ENCODE peak calls at places on chromosomes 7 and 10, in four cellular contexts. H is astrocyte, U is left ventricle myocardium inferior, N is AG04449. Y is an unnamed sample.

GRCh38 chr7:2164646-2165045 is 68.1 kb downstream of the MAD1L1 start:
- DNase-seq in H (no peak), N (no peak), U (no peak), Y (no peak)

GRCh38 chr10:49407552-49408137 is 11.8 kb upstream of the DRGX start:
- DNase-seq in U (peak), N (peak), H (peak), Y (no peak)

GRCh38 chr10:36555036-36555435 is 570.4 kb upstream of the ANKRD30A start:
- DNase-seq in N (no peak), H (no peak), U (no peak), Y (no peak)

GRCh38 chr7:44581907-44582603 is at the start of gene TMED4:
- DNase-seq in U (peak), N (peak), H (peak), Y (peak)

GRCh38 chr7:93926800-93927199 is 5.3 kb downstream of the GNG11 start:
- DNase-seq in N (no peak), H (no peak), U (no peak), Y (no peak)

GRCh38 chr7:96224682-96225081 is 97.2 kb downstream of the SLC25A13 start:
- DNase-seq in H (no peak), N (no peak), U (no peak), Y (no peak)

GRCh38 chr10:1174022-1174421 is 117.8 kb downstream of the WDR37 start:
- DNase-seq in N (no peak), H (no peak), U (no peak), Y (no peak)

GRCh38 chr7:156668130-156668741 is 27.7 kb downstream of the RNF32 start:
- DNase-seq in H (no peak), U (no peak), N (no peak), Y (no peak)

GRCh38 chr10:11023009-11023408 is 5.3 kb downstream of the CELF2 start:
- DNase-seq in U (no peak), N (no peak), H (no peak), Y (no peak)

GRCh38 chr7:50762337-50762736 is 20.4 kb downstream of the GRB10 start:
- DNase-seq in N (no peak), U (no peak), H (no peak), Y (no peak)

GRCh38 chr7:155762639-155763038 is 49.6 kb downstream of the SHH start:
- DNase-seq in N (no peak), H (no peak), U (no peak), Y (no peak)

GRCh38 chr7:24871765-24872164 is 108.2 kb downstream of the OSBPL3 start:
- DNase-seq in N (no peak), U (no peak), H (no peak), Y (no peak)

GRCh38 chr7:91436655-91437054 is 172.4 kb downstream of the FZD1 start:
- DNase-seq in U (no peak), H (no peak), N (no peak), Y (no peak)

GRCh38 chr7:20543565-20543964 is 71.9 kb upstream of the ABCB5 start:
- DNase-seq in H (no peak), U (no peak), N (no peak), Y (no peak)

GRCh38 chr7:112452102-112452888 is 2.0 kb downstream of the IFRD1 start:
- DNase-seq in N (no peak), U (peak), H (peak), Y (no peak)

GRCh38 chr7:72275412-72276070 is 136.6 kb downstream of the CALN1 start:
- DNase-seq in U (no peak), N (no peak), H (no peak), Y (no peak)
- TF ChIP-seq CTCF in U (no peak), N (no peak), H (no peak), Y (no peak)

GRCh38 chr10:43785252-43785651 is 136.6 kb upstream of the ZNF32 start:
- DNase-seq in H (no peak), N (no peak), U (no peak), Y (no peak)
- TF ChIP-seq CTCF in H (no peak), N (no peak), U (peak), Y (peak)

DNA sequence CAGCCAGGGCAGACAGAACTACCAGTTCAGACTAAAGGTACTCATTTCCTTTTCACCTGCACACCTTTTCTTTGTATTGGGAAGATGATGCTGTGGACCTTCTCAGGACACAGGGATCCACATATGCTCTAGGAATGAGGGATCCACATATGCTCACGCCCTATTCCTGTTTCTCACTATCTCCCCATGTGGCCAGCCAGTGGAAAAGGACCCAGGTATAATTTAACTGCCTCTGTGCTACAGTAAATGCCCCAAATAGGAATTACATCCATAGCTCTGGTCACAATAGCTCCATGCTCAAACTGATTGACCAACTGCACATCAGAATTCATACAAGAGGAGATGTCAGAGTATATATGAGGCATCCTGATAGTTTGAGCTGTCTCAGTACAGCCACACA is 43.8 kb downstream of the CTTNBP2 start:
- DNase-seq in N (no peak), H (no peak), U (no peak), Y (no peak)
- TF ChIP-seq CTCF in N (no peak), H (no peak), U (no peak), Y (no peak)

DNA sequence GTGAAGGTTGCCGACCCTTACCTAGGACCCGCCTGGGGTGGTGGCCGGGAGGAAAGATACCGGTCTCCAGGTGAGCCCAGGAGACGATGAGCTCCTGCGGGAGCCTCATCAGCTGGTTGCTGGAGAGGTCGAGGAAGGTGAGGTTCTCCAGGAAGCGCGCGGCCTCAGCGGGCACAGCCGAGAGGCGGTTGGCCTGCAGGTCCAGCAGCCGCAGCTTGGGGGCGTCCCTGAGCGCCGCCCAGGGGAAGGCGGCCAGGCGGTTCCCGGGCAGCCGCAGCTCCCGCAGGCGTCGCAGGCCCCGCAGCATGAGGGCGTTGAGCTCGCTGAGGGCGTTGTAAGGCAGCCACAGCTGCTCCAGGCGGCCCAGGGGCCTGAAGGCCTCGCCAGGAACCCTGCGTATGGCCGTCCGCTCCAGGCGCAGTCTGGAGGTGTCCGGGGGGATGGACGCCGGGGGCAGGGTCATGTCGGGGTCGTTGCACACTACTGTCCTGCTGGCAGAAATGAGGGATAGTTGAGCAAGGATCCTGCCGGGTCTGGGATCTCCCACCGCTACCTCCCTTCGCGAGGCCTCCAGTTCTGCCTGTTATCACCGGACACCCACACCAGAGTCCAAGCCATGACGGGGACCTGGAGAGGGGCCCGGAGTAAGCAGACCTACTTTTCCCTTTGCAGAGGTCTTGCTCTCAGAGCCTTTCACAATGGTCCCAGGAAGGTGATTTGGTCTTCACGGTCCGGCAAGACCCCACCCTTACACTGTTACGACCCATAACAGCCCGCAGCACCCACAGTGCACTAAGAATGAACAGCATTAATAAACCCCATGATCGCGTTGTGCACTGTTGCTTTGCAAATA is 3.9 kb downstream of the LRIT1 start:
- DNase-seq in H (no peak), N (no peak), U (peak), Y (no peak)
- TF ChIP-seq CTCF in H (no peak), N (no peak), U (peak), Y (no peak)

GRCh38 chr10:5678397-5678983 is 6.1 kb upstream of the TASOR2 start:
- DNase-seq in U (no peak), N (no peak), H (no peak), Y (no peak)

GRCh38 chr10:5681930-5682329 is 2.7 kb upstream of the TASOR2 start:
- DNase-seq in U (no peak), H (no peak), N (no peak), Y (no peak)

GRCh38 chr10:5679036-5679435 is 5.6 kb upstream of the TASOR2 start:
- DNase-seq in H (no peak), U (no peak), N (no peak), Y (no peak)

GRCh38 chr10:5683065-5683464 is 1.6 kb upstream of the TASOR2 start:
- DNase-seq in H (no peak), N (no peak), U (no peak), Y (no peak)

DNA sequence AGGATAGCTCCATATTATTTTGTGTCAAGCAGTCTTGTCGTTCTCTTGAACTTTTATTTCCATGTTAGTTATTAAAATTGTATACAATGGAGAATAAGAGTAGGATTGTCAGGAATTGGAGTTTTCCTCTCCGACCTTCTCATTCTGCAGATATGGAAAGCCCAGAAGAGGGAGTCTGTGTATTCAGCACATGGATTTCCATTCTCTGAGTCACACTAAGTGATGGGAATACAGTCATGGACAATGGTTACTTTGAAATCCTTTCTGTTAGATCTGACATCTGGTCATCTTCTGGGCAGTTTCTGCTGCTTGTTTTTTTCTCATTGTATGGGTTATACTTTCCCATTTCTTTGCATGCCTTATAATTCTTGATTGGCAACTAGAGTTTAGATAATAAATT is 5.0 kb upstream of the TASOR2 start:
- DNase-seq in H (no peak), U (no peak), N (no peak), Y (no peak)
- TF ChIP-seq CTCF in H (no peak), U (no peak), N (no peak), Y (no peak)

Y was measured in RWPE2.